ENCODE peak calls at places on chromosomes 7 and 10, in four cellular contexts. U, B, F and N are unnamed samples.
A peak's percentile ranks its signal among the peaks of the same experiment; 100 is the strongest.

GRCh38 chr10:132478341-132479023 is 59.1 kb upstream of the INPP5A start:
- DNase-seq in U (no peak), B (peak; percentile 48), F (no peak), N (no peak)

GRCh38 chr7:107692501-107692900 is 31.9 kb downstream of the SLC26A4 start:
- DNase-seq in U (no peak), B (no peak), F (no peak), N (no peak)

GRCh38 chr7:98423043-98423442 is 22.2 kb upstream of the BAIAP2L1 start:
- DNase-seq in U (no peak), B (no peak), F (no peak), N (no peak)

GRCh38 chr10:71219918-71220688 is 7.7 kb downstream of the UNC5B start:
- DNase-seq in U (no peak), B (no peak), F (no peak), N (no peak)

GRCh38 chr10:110265573-110266193 is 39.0 kb downstream of the SMNDC1 start:
- DNase-seq in U (no peak), B (no peak), F (no peak), N (no peak)

GRCh38 chr7:1950066-1950622 is 280.1 kb downstream of the ELFN1 start:
- DNase-seq in U (no peak), B (peak; percentile 29), F (no peak), N (no peak)

GRCh38 chr7:43583424-43584199 is 704 bp downstream of the STK17A start:
- DNase-seq in U (no peak), B (peak; percentile 85), F (peak; percentile 69), N (no peak)

GRCh38 chr10:70660722-70661121 is 11.6 kb upstream of the ADAMTS14 start:
- DNase-seq in U (no peak), B (no peak), F (no peak), N (no peak)

GRCh38 chr7:117193564-117193963 is 129.3 kb downstream of the WNT2 start:
- DNase-seq in U (no peak), B (no peak), F (no peak), N (no peak)

GRCh38 chr7:41378156-41378555 is 324.7 kb downstream of the INHBA start:
- DNase-seq in U (no peak), B (no peak), F (no peak), N (no peak)

GRCh38 chr10:78524342-78524741 is 490.7 kb downstream of the RPS24 start:
- DNase-seq in U (no peak), B (no peak), F (no peak), N (no peak)

GRCh38 chr10:117342638-117343037 is 32.6 kb downstream of the PDZD8 start:
- DNase-seq in U (no peak), B (no peak), F (no peak), N (no peak)

GRCh38 chr10:3109633-3110032 is 42.3 kb downstream of the PFKP start:
- DNase-seq in U (no peak), B (no peak), F (no peak), N (no peak)

GRCh38 chr10:29512460-29512974 is 122.3 kb downstream of the SVIL start:
- DNase-seq in U (no peak), B (no peak), F (no peak), N (no peak)

GRCh38 chr10:45373003-45373782 is 823 bp upstream of the ALOX5 start:
- DNase-seq in U (no peak), B (no peak), F (no peak), N (no peak)
- H3K4me3 ChIP-seq in U (peak overlapping the region; percentile 29), B (peak overlapping the region; percentile 58), F (peak overlapping the region; percentile 59), N (no peak overlapping the region)

GRCh38 chr10:88386878-88387773 is 196.0 kb downstream of the RNLS start:
- DNase-seq in U (no peak), B (no peak), F (peak; percentile 57), N (no peak)

GRCh38 chr10:88382699-88383098 is 200.4 kb downstream of the RNLS start:
- DNase-seq in U (no peak), B (no peak), F (no peak), N (no peak)

GRCh38 chr10:88386204-88386877 is 196.8 kb downstream of the RNLS start:
- DNase-seq in U (no peak), B (no peak), F (no peak), N (no peak)

GRCh38 chr10:88389456-88389855 is 193.7 kb downstream of the RNLS start:
- DNase-seq in U (no peak), B (no peak), F (peak; percentile 54), N (no peak)

GRCh38 chr10:88385601-88386203 is 197.4 kb downstream of the RNLS start:
- DNase-seq in U (no peak), B (peak; percentile 54), F (no peak), N (no peak)
- TF ChIP-seq CTCF in U (no peak), B (no peak), F (no peak), N (no peak)

DNA sequence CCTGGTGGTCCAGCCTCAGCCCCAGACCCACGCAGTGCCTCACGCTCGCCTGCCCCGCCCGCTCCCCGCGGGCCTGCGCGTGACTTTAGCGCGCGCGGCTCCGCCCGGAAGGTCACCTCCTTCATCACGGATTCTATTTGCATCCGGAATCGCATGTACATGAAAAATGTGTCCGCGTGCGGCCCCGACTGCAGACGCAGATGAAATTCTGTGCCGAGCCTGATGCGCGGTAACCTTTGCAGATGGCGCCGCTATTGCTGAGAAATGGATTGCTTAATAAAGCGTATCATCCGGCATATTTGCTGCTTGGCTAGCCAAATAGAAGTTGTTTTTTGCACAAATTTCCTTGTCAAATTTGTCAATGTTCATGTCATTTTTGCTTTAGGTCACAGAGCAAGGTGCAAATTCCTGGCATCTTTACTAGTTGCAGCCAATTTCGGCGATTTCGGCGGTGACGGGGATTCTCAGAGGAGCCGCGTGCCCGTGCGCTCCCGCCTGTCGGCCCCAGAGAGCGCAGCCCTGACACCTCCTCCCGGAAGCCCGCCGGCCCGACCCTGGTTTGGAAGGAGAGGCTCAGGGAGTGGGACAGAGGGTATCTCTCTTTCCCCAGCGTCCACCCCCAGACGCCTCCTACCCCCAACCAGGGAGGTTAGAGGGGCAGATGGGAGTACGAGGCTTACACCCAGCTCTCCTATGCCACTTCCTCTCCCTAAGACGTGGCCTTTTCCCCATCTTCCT is 85.9 kb upstream of the PAX2 start:
- DNase-seq in U (no peak), B (no peak), F (no peak), N (no peak)
- H3K4me3 ChIP-seq in U (no peak overlapping the region), B (no peak overlapping the region), F (no peak overlapping the region), N (no peak overlapping the region)

GRCh38 chr7:144063710-144064109 is 5.9 kb upstream of the OR2A25 start:
- DNase-seq in U (no peak), B (no peak), F (no peak), N (no peak)
- TF ChIP-seq CTCF in U (peak; percentile 41), B (no peak), F (no peak), N (peak; percentile 53)

DNA sequence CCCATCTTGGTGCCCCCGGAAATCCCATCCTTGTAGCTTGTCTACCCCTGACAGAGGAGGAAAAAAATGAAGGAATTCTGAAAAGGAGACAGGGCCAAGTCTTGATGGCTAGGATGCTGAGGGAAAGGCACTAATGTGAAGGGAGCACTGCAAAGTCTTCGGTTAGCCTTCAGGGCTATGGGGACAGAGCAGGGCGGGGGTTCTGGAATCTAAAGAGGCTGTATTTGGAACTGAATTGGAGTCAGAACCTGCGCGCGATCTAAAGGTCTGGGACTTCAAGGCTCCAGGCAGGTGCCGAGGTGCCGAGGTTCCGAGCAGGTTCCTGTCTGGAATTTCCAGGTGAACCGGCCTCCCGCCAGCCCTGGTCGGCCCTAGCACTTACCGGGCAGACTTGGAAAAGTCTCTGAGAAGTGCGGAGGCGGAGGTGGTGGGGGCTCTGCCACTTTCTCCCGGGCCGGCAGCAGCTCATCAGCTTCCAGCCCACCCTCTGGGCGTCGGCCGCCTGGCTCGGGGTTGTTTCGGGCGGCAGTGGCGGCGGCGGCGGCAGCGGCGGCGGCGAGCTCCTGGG is 781 bp downstream of the GBX1 start:
- DNase-seq in U (no peak), B (peak; percentile 43), F (no peak), N (no peak)
- H3K4me3 ChIP-seq in U (peak overlapping the region; percentile 37), B (peak overlapping the region; percentile 66), F (peak overlapping the region; percentile 56), N (peak overlapping the region; percentile 21)

GRCh38 chr7:73987298-73987697 is 40.7 kb upstream of the ELN start:
- DNase-seq in U (no peak), B (peak; percentile 32), F (no peak), N (no peak)

GRCh38 chr7:73986158-73986631 is 41.8 kb upstream of the ELN start:
- DNase-seq in U (no peak), B (peak; percentile 63), F (peak; percentile 35), N (no peak)

GRCh38 chr7:73984481-73985205 is 43.3 kb upstream of the ELN start:
- DNase-seq in U (no peak), B (peak; percentile 19), F (no peak), N (no peak)

GRCh38 chr7:73983437-73984164 is 44.4 kb upstream of the ELN start:
- DNase-seq in U (no peak), B (peak; percentile 46), F (peak; percentile 46), N (no peak)

DNA sequence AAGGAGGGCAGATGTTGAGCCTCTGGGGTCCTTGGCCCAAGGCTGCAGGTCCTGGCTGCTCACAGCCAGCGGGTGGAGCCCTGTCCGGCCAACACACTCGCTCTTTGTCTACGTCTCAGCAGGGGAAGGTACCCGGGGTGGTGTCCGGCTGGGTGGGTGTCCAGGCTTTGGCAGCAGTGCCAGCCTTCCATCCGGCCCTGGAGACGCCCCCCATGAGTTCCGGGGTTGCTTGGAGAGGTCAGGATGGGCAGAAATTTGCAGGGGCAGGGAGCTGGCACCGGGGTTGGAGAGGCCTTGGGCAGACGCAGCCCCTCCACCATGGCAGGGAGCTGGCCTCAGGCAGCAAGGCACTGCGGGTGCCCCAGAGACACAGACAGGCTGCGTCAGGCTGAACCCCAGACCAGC is 42.2 kb upstream of the ELN start:
- DNase-seq in U (no peak), B (peak; percentile 36), F (no peak), N (no peak)
- TF ChIP-seq CTCF in U (no peak), B (no peak), F (no peak), N (no peak)